ENCODE peak calls at places on chromosome 16, in six cellular contexts. V is H1, S is K562, K is HL-60, G is HepG2, R is SK-N-SH. M is an unnamed sample.

GRCh38 chr16:56488035-56488434 is 31.8 kb downstream of the BBS2 start:
- DNase-seq in S (no peak), V (no peak), G (no peak), K (no peak), R (no peak), M (no peak)

GRCh38 chr16:28596840-28597691 is at the start of gene SULT1A2:
- DNase-seq in G (peak; percentile 83), R (no peak), S (peak; percentile 70), K (no peak), V (no peak), M (no peak)

GRCh38 chr16:1691956-1692355 is 13.9 kb downstream of the JPT2 start:
- DNase-seq in K (no peak), G (no peak), S (no peak), R (no peak), V (no peak), M (no peak)

GRCh38 chr16:23807028-23807427 is 28.8 kb upstream of the PRKCB start:
- DNase-seq in V (no peak), G (no peak), K (peak; percentile 59), S (no peak), R (no peak), M (no peak)

GRCh38 chr16:24151482-24151939 is 104.6 kb upstream of the CACNG3 start:
- DNase-seq in V (no peak), K (no peak), R (no peak), S (no peak), G (no peak), M (no peak)

GRCh38 chr16:931651-932500 is 38.9 kb downstream of the LMF1 start:
- DNase-seq in R (no peak), S (no peak), V (no peak), G (no peak), K (no peak), M (no peak)

GRCh38 chr16:74797414-74797813 is 22.8 kb upstream of the FA2H start:
- DNase-seq in G (no peak), R (no peak), K (no peak), V (no peak), S (no peak), M (no peak)

GRCh38 chr16:15701975-15702970 is 52.2 kb downstream of the NDE1 start:
- DNase-seq in G (no peak), S (no peak), V (no peak), K (no peak), R (no peak), M (no peak)

GRCh38 chr16:4332623-4333307 is 16.9 kb downstream of the GLIS2 start:
- DNase-seq in G (no peak), S (no peak), V (no peak), K (no peak), R (no peak), M (no peak)

GRCh38 chr16:24729967-24730815 is 740 bp downstream of the TNRC6A start:
- DNase-seq in V (no peak), G (no peak), S (peak; percentile 63), K (peak; percentile 4), R (peak; percentile 80), M (no peak)

GRCh38 chr16:81335669-81336068 is 20.9 kb downstream of the GAN start:
- DNase-seq in G (no peak), K (no peak), R (no peak), V (no peak), S (no peak), M (no peak)
- TF ChIP-seq GABPA in G (no peak), K (no peak), R (no peak), V (no peak), S (no peak), M (no peak)

GRCh38 chr16:29649560-29650494 is 13.2 kb upstream of the SPN start:
- DNase-seq in V (no peak), S (no peak), K (peak; percentile 66), G (no peak), R (no peak), M (no peak)
- TF ChIP-seq GABPA in V (no peak), S (no peak), K (no peak), G (no peak), R (no peak), M (no peak)

DNA sequence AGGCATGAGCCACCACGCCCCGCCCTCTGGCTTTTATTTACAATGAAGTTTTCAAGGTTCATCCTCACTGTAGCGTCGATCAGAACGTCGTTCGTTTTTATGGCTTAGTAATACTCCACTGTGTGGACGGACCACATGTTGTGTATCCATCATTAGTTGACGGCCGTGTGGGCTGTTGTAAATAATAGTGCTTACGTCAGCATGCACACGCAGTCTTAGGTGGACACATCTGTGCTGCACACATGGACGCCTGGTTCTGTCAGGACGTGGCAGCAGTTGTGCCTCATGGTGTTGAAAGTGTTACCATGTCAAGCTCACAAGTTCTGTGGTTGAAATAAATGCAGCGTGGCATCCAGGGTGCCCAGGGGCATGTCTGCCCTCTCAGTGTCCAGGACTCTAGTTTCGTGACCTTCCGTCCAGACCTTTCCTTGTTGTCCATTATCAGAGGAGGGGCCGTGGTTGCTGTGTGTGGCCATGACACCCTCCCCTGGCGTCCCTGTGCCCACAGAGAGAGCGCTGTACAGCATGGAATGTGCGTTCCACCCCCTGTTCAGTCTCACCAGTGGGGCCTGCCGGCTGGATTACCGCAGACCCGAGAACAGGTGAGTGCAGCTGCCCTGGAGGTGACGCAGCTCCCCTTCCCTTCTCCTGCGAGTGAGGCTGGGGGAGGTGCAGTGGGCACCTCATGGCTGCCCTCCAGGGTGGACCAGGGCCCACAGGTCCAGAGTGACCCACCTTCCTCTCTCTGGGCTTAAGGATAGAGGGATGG is 22.3 kb downstream of the TCF25 start:
- DNase-seq in K (no peak), G (no peak), R (no peak), S (no peak), V (no peak), M (no peak)
- TF ChIP-seq GABPA in K (no peak), G (no peak), R (no peak), S (no peak), V (no peak), M (no peak)

GRCh38 chr16:67648088-67648763 is 3.3 kb downstream of the CARMIL2 start:
- DNase-seq in R (no peak), K (no peak), G (no peak), V (no peak), S (peak; percentile 48), M (no peak)

GRCh38 chr16:67647111-67647651 is 2.2 kb downstream of the CARMIL2 start:
- DNase-seq in R (peak; percentile 32), V (no peak), K (no peak), G (no peak), S (no peak), M (no peak)

GRCh38 chr16:67647681-67648080 is 2.7 kb downstream of the CARMIL2 start:
- DNase-seq in V (no peak), S (no peak), R (no peak), G (no peak), K (no peak), M (no peak)

GRCh38 chr16:67644038-67644437 is 906 bp upstream of the CARMIL2 start:
- DNase-seq in G (no peak), R (no peak), V (no peak), S (no peak), K (no peak), M (no peak)

GRCh38 chr16:67645397-67646121 is 615 bp downstream of the CARMIL2 start:
- DNase-seq in V (no peak), G (no peak), S (no peak), R (no peak), K (no peak), M (no peak)
- TF ChIP-seq GABPA in V (no peak), G (no peak), S (no peak), R (no peak), K (no peak), M (no peak)

DNA sequence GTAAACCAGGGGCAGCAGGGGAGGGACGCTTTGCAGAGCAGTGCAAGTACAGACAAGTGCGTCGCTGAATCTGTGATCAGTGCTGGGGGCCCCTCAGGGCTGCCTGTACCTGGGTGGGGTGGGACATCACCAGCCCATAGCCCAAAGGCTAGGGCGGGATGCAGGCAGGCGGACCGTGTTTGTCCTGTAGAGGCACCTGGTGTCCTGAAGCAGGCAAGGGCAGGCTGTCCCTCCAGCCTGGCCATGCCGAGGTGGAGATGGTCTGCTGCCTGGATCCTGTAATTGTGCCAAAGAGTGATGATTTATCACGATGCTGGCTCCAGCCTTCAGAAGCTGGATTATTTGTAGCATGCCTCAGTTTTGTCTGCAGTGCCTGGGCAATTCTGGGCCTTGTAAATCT is 137.9 kb upstream of the GSE1 start:
- DNase-seq in G (no peak), V (no peak), R (peak; percentile 75), K (no peak), S (no peak), M (no peak)
- TF ChIP-seq GABPA in G (no peak), V (no peak), R (no peak), K (no peak), S (no peak), M (no peak)

DNA sequence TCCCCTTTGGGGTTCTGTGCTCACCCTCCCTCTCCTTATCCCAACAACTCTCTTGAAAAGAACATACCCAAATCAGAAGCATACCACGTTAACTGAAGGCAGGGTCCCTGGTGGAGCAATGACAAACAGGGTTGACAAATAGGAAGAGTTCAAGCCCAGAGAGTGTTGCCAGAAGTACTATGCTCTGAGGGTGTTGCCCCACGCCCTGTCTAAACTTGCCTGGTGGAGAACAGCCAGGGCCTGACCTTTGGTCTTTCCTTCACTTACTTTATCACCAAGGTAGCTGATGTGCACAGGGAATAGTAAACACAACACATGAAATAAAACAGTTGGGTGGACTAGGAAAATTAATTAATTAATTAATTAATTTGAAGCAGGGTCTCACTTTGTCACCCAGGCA is 23.3 kb downstream of the ZNF75A start:
- DNase-seq in K (no peak), V (no peak), G (peak; percentile 66), S (peak; percentile 1), R (no peak), M (no peak)
- TF ChIP-seq GABPA in K (no peak), V (no peak), G (no peak), S (no peak), R (no peak), M (no peak)

DNA sequence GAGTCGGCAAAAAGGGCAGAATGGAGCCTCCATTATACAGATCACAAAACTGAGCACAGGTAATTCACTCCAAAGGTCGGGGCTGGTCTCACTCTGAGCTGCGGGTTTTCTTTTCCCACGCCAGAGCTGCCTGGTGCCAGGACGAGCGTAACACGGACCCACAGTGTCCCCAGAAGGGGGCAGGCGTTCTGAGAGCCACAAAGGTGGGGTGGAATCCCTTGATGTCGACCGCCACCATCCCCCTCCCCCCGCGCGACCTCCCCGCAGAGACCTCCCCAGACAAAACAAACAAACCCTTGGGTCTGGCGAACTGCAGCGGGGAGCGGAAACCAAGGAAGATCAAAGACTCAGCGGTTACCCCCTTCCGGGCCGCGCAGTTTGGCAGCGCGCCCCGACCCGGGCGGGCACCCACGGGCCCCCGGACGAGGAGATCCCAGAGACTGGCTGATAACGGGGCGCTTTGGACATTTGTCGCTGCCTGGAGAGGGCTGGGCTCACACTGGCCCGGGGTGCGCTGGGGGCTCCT is 793 bp upstream of the NKD1 start:
- DNase-seq in V (no peak), R (peak; percentile 82), G (peak; percentile 94), S (peak; percentile 29), K (peak; percentile 31), M (peak; percentile 5)
- TF ChIP-seq GABPA in V (no peak), R (no peak), G (peak; percentile 83), S (no peak), K (no peak), M (no peak)

GRCh38 chr16:57807968-57808528 is 5.8 kb upstream of the KIFC3 start:
- DNase-seq in G (peak; percentile 92), K (peak; percentile 75), R (peak; percentile 84), S (peak; percentile 76), V (no peak), M (no peak)
- TF ChIP-seq GABPA in G (no peak), K (no peak), R (no peak), S (no peak), V (no peak), M (no peak)

GRCh38 chr16:13158427-13158826 is 257.0 kb downstream of the SHISA9 start:
- DNase-seq in R (no peak), G (no peak), S (no peak), K (no peak), V (no peak), M (no peak)
- TF ChIP-seq GABPA in R (no peak), G (no peak), S (no peak), K (no peak), V (no peak), M (no peak)

M was measured in GM12878.